ENCODE peak calls at places on chromosomes 12 and 14, in four cellular contexts. J is sigmoid colon, N is heart left ventricle, O is tibial nerve. K is an unnamed sample.

GRCh38 chr12:120007272-120007671 is 18.2 kb downstream of the BICDL1 start:
- DNase-seq in J (no peak), N (no peak), O (no peak), K (no peak)

GRCh38 chr12:55681142-55682077 is 26.3 kb downstream of the ITGA7 start:
- DNase-seq in J (peak; percentile 81), N (no peak), O (no peak), K (peak; percentile 76)

GRCh38 chr12:12877789-12878455 is 13.4 kb upstream of the GPRC5A start:
- DNase-seq in J (no peak), N (no peak), O (no peak), K (no peak)

GRCh38 chr12:94815958-94816357 is 165.6 kb upstream of the TMCC3 start:
- DNase-seq in J (no peak), N (no peak), O (no peak), K (no peak)

GRCh38 chr12:89610366-89610765 is 84.5 kb upstream of the POC1B start:
- DNase-seq in J (no peak), N (no peak), O (no peak), K (no peak)

GRCh38 chr12:121513464-121514183 is 67.2 kb downstream of the KDM2B start:
- DNase-seq in J (no peak), N (no peak), O (no peak), K (peak; percentile 91)

GRCh38 chr12:54356951-54357356 is 7.3 kb downstream of the GPR84 start:
- DNase-seq in J (no peak), N (no peak), O (no peak), K (no peak)

GRCh38 chr14:88729159-88729558 is 63.6 kb downstream of the EML5 start:
- DNase-seq in J (no peak), N (no peak), O (no peak), K (peak; percentile 0)

GRCh38 chr12:88553941-88554658 is 26.2 kb downstream of the KITLG start:
- DNase-seq in J (no peak), N (no peak), O (no peak), K (no peak)

GRCh38 chr14:79270361-79270760 is 940.9 kb downstream of the DIO2 start:
- DNase-seq in J (no peak), N (no peak), O (no peak), K (no peak)

GRCh38 chr12:42299392-42300308 is 26.2 kb downstream of the ZCRB1 start:
- DNase-seq in J (no peak), N (no peak), O (no peak), K (no peak)

GRCh38 chr12:32702470-32702869 is 23.4 kb downstream of the DNM1L start:
- DNase-seq in J (no peak), N (no peak), O (no peak), K (no peak)

GRCh38 chr12:123591702-123592481 is 7.5 kb downstream of the TMED2 start:
- DNase-seq in J (no peak), N (no peak), O (no peak), K (no peak)

GRCh38 chr14:104175811-104176210 is 37.4 kb downstream of the KIF26A start:
- DNase-seq in J (no peak), N (no peak), O (no peak), K (no peak)

GRCh38 chr12:54214553-54215374 is 26.0 kb upstream of the SMUG1 start:
- DNase-seq in J (peak; percentile 88), N (peak; percentile 91), O (peak; percentile 62), K (peak; percentile 61)

GRCh38 chr12:33663000-33663654 is 223.5 kb upstream of the SYT10 start:
- DNase-seq in J (no peak), N (no peak), O (no peak), K (no peak)

GRCh38 chr12:89479982-89480381 is 44.6 kb downstream of the GALNT4 start:
- DNase-seq in J (no peak), N (no peak), O (no peak), K (no peak)

GRCh38 chr14:102926104-102926503 is 3.6 kb downstream of the AMN start:
- DNase-seq in J (no peak), N (no peak), O (no peak), K (no peak)

GRCh38 chr14:97218713-97219355 is 421.7 kb downstream of the VRK1 start:
- DNase-seq in J (no peak), N (no peak), O (no peak), K (no peak)

GRCh38 chr12:131135786-131136538 is 182.3 kb downstream of the ADGRD1 start:
- DNase-seq in J (peak; percentile 59), N (no peak), O (no peak), K (no peak)

GRCh38 chr14:23831591-23831990 is 122.0 kb upstream of the DHRS4 start:
- DNase-seq in J (no peak), N (no peak), O (no peak), K (no peak)

GRCh38 chr12:54139030-54139429 is 49.8 kb downstream of the SMUG1 start:
- DNase-seq in J (no peak), N (no peak), O (no peak), K (no peak)

GRCh38 chr12:124636138-124636968 is 68.9 kb upstream of the NCOR2 start:
- DNase-seq in J (peak; percentile 88), N (no peak), O (no peak), K (peak; percentile 23)

GRCh38 chr12:114913871-114914801 is 230.2 kb upstream of the TBX3 start:
- DNase-seq in J (no peak), N (no peak), O (no peak), K (peak; percentile 14)

GRCh38 chr14:51006781-51007211 is 62.5 kb upstream of the PYGL start:
- DNase-seq in J (peak; percentile 72), N (no peak), O (no peak), K (peak; percentile 15)

GRCh38 chr12:8603858-8604257 is 8.8 kb downstream of the AICDA start:
- DNase-seq in J (no peak), N (no peak), O (no peak), K (no peak)

GRCh38 chr14:60561845-60562746 is 53.1 kb downstream of the SIX6 start:
- DNase-seq in J (peak; percentile 67), N (no peak), O (no peak), K (peak; percentile 12)

GRCh38 chr14:34913619-34914018 is 38.5 kb upstream of the BAZ1A start:
- DNase-seq in J (no peak), N (no peak), O (no peak), K (no peak)

GRCh38 chr14:72169521-72169920 is 237.3 kb downstream of the RGS6 start:
- DNase-seq in J (no peak), N (no peak), O (no peak), K (no peak)

GRCh38 chr12:11662369-11662768 is 12.9 kb downstream of the ETV6 start:
- DNase-seq in J (no peak), N (no peak), O (no peak), K (no peak)

GRCh38 chr14:79395061-79395460 is 816.2 kb downstream of the DIO2 start:
- DNase-seq in J (no peak), N (no peak), O (no peak), K (no peak)

GRCh38 chr14:85934123-85934885 is 404.4 kb downstream of the FLRT2 start:
- DNase-seq in J (peak; percentile 61), N (no peak), O (no peak), K (peak; percentile 3)

GRCh38 chr14:104582005-104582404 is 2.4 kb downstream of the C14orf180 start:
- DNase-seq in J (no peak), N (peak; percentile 83), O (no peak), K (no peak)

GRCh38 chr12:19922687-19923086 is 445.6 kb upstream of the PDE3A start:
- DNase-seq in J (no peak), N (no peak), O (no peak), K (no peak)

GRCh38 chr14:50808053-50808452 is 22.9 kb downstream of the NIN start:
- DNase-seq in J (no peak), N (no peak), O (no peak), K (no peak)

GRCh38 chr12:94458882-94459772 is 540 bp downstream of the CEP83 start:
- DNase-seq in J (no peak), N (no peak), O (no peak), K (no peak)

GRCh38 chr14:100340454-100340813 is 17.3 kb downstream of the SLC25A47 start:
- DNase-seq in J (no peak), N (no peak), O (no peak), K (no peak)

GRCh38 chr12:13197526-13198141 is 1.1 kb downstream of the EMP1 start:
- DNase-seq in J (peak; percentile 84), N (peak; percentile 79), O (peak; percentile 48), K (no peak)

GRCh38 chr14:74400328-74400727 is 25.7 kb downstream of the SYNDIG1L start:
- DNase-seq in J (no peak), N (no peak), O (no peak), K (no peak)

GRCh38 chr12:4648499-4649357 is at the start of the genes AKAP3 and NDUFA9:
- DNase-seq in J (peak; percentile 89), N (peak; percentile 86), O (peak; percentile 44), K (peak; percentile 63)
- TF ChIP-seq POLR2A in J (no peak), N (no peak), O (no peak), K (peak; percentile 68)

DNA sequence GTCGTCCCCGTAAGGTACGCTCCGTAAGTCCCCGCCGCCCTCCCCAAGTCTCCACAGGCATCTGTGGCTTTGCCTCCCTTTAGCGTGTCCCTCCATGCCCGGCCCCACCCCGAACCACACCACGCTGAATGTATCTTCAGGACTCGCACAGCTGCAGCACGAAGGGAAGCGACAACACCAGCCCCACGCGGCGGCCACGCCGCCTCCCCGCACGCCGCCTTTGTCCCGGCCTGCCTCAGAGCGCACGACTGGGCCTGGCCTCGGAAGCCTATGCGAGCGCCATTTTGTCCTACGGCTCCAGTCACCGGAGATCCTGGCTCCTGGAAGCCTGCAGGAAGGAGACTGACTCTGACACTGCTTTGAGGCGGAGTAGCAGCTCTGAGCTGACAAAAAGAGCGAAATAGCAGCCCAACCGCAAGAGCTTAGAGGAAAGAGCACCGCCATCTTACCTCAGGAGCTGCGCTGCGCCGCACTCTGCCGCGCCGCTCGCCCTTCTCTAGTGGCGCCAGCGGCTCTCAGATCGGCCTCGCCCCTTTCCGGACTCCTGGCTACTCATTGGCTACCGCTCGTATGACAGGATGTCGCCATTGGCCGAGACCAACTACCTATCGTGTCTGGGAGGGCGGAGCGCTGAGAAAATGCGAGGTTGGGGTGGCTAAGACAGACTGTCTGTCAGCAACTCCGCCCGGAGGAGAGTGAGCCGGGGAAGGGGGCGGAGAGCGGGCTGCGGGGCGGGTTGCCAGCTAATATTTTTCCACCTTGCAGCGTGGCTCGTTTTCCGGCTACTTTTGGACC is at the start of gene KANSL2:
- DNase-seq in J (peak; percentile 100), N (peak; percentile 98), O (peak; percentile 97), K (peak; percentile 93)
- TF ChIP-seq POLR2A in J (peak; percentile 99), N (peak; percentile 93), O (peak; percentile 98), K (peak; percentile 98)

DNA sequence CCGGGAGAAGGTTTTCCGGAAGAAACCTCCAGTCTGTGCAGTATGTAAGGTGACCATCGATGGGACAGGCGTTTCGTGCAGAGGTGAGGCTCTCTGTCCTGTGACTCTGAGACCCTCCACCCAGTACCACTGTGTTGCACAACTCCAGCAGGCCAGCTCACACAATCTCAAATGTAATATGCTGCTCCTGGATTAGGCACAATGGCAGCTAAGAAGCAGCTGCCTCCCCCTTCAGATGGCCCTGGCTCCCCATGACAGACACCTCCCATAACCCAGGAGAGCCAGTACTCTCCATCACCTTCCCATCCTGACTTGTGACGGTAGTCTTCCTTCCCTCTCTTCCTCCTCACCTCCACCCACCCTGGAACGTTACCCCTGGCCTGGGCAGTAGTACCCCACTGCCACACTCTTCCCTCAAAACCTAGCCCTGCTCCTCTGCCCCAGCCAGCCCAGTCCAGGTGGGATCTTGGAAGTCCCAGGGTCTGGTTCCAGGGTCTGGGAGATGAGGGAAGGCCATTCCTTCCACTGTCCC is 2.1 kb downstream of the TNS2 start:
- DNase-seq in J (peak; percentile 72), N (no peak), O (peak; percentile 12), K (no peak)
- TF ChIP-seq POLR2A in J (no peak), N (no peak), O (no peak), K (no peak)

GRCh38 chr12:103929051-103929908 is 930 bp upstream of the HSP90B1 start:
- DNase-seq in J (peak; percentile 95), N (peak; percentile 89), O (peak; percentile 55), K (peak; percentile 59)
- TF ChIP-seq POLR2A in J (peak; percentile 56), N (no peak), O (peak; percentile 61), K (peak; percentile 37)

K was measured in H54.